ENCODE peak calls at places on chromosomes 6 and 20, in four cellular contexts. X, R, J and E are unnamed samples.
A peak's percentile ranks its signal among the peaks of the same experiment; 100 is the strongest.

GRCh38 chr6:1296542-1296941 is 15.4 kb upstream of the FOXQ1 start:
- DNase-seq in X (no peak), R (no peak), J (no peak), E (no peak)

GRCh38 chr6:18513253-18513798 is 126.2 kb downstream of the RNF144B start:
- DNase-seq in X (no peak), R (no peak), J (no peak), E (no peak)

GRCh38 chr6:29553268-29554057 is 6.1 kb downstream of the UBD start:
- DNase-seq in X (no peak), R (no peak), J (no peak), E (no peak)

GRCh38 chr6:120606743-120607142 is 727.5 kb downstream of the TBC1D32 start:
- DNase-seq in X (no peak), R (no peak), J (no peak), E (no peak)

GRCh38 chr6:69796081-69796626 is 656 bp downstream of the LMBRD1 start:
- DNase-seq in X (peak; percentile 88), R (no peak), J (no peak), E (no peak)

GRCh38 chr20:34024733-34025351 is 31.1 kb downstream of the RALY start:
- DNase-seq in X (no peak), R (no peak), J (no peak), E (no peak)

GRCh38 chr6:28910901-28911680 is 12.7 kb downstream of the TRIM27 start:
- DNase-seq in X (no peak), R (no peak), J (no peak), E (no peak)

GRCh38 chr20:38810926-38811325 is 5.4 kb downstream of the PPP1R16B start:
- DNase-seq in X (no peak), R (no peak), J (no peak), E (no peak)